ENCODE peak calls at places on chromosomes 5 and 9, in five cellular contexts. One of them, this sample, is unnamed.

GRCh38 chr9:995776-996175 is 19.3 kb downstream of the DMRT3 start:
- DNase-seq in NT2/D1: no peak
- DNase-seq in astrocyte of the spinal cord: peak
- DNase-seq in GM23338: no peak
- DNase-seq in AG10803: peak
- DNase-seq in this sample: peak

GRCh38 chr9:125438506-125439433 is 177.1 kb downstream of the GAPVD1 start:
- DNase-seq in NT2/D1: no peak
- DNase-seq in astrocyte of the spinal cord: no peak
- DNase-seq in GM23338: no peak
- DNase-seq in AG10803: no peak
- DNase-seq in this sample: no peak

GRCh38 chr5:149402291-149402690 is 23.2 kb upstream of the IL17B start:
- DNase-seq in NT2/D1: no peak
- DNase-seq in astrocyte of the spinal cord: no peak
- DNase-seq in GM23338: no peak
- DNase-seq in AG10803: no peak
- DNase-seq in this sample: no peak

GRCh38 chr9:33415152-33416038 is 13.0 kb upstream of the AQP7 start:
- DNase-seq in NT2/D1: peak
- DNase-seq in astrocyte of the spinal cord: peak
- DNase-seq in GM23338: peak
- DNase-seq in AG10803: no peak
- DNase-seq in this sample: peak

GRCh38 chr5:124245276-124245675 is 501.2 kb downstream of the ZNF608 start:
- DNase-seq in NT2/D1: no peak
- DNase-seq in astrocyte of the spinal cord: no peak
- DNase-seq in GM23338: no peak
- DNase-seq in AG10803: no peak
- DNase-seq in this sample: no peak

GRCh38 chr9:71285191-71285656 is 163.8 kb upstream of the TRPM3 start:
- DNase-seq in NT2/D1: peak
- DNase-seq in astrocyte of the spinal cord: peak
- DNase-seq in GM23338: peak
- DNase-seq in AG10803: peak
- DNase-seq in this sample: peak

GRCh38 chr9:113581865-113582697 is 118.6 kb downstream of the RGS3 start:
- DNase-seq in NT2/D1: no peak
- DNase-seq in astrocyte of the spinal cord: peak
- DNase-seq in GM23338: no peak
- DNase-seq in AG10803: peak
- DNase-seq in this sample: peak

GRCh38 chr5:1797109-1797800 is 2.4 kb downstream of the MRPL36 start:
- DNase-seq in NT2/D1: no peak
- DNase-seq in astrocyte of the spinal cord: no peak
- DNase-seq in GM23338: no peak
- DNase-seq in AG10803: no peak
- DNase-seq in this sample: no peak

GRCh38 chr9:6842584-6842947 is 84.8 kb downstream of the KDM4C start:
- DNase-seq in NT2/D1: no peak
- DNase-seq in astrocyte of the spinal cord: peak
- DNase-seq in GM23338: no peak
- DNase-seq in AG10803: peak
- DNase-seq in this sample: no peak

GRCh38 chr5:175572922-175573321 is 84.9 kb upstream of the HRH2 start:
- DNase-seq in NT2/D1: no peak
- DNase-seq in astrocyte of the spinal cord: peak
- DNase-seq in GM23338: no peak
- DNase-seq in AG10803: no peak
- DNase-seq in this sample: no peak

GRCh38 chr5:80002677-80003076 is 11.6 kb upstream of the MTX3 start:
- DNase-seq in NT2/D1: no peak
- DNase-seq in astrocyte of the spinal cord: no peak
- DNase-seq in GM23338: no peak
- DNase-seq in AG10803: no peak
- DNase-seq in this sample: no peak

GRCh38 chr5:10894445-10895054 is 133.5 kb upstream of the DAP start:
- DNase-seq in NT2/D1: no peak
- DNase-seq in astrocyte of the spinal cord: no peak
- DNase-seq in GM23338: no peak
- DNase-seq in AG10803: no peak
- DNase-seq in this sample: peak

GRCh38 chr9:136012651-136013050 is 51.5 kb upstream of the UBAC1 start:
- DNase-seq in NT2/D1: no peak
- DNase-seq in astrocyte of the spinal cord: peak
- DNase-seq in GM23338: no peak
- DNase-seq in AG10803: peak
- DNase-seq in this sample: peak

GRCh38 chr9:109176386-109176785 is 9.3 kb upstream of the FRRS1L start:
- DNase-seq in NT2/D1: no peak
- DNase-seq in astrocyte of the spinal cord: no peak
- DNase-seq in GM23338: no peak
- DNase-seq in AG10803: no peak
- DNase-seq in this sample: no peak

GRCh38 chr5:76947064-76947463 is 5.8 kb upstream of the CRHBP start:
- DNase-seq in NT2/D1: no peak
- DNase-seq in astrocyte of the spinal cord: no peak
- DNase-seq in GM23338: no peak
- DNase-seq in AG10803: no peak
- DNase-seq in this sample: no peak

GRCh38 chr9:112338561-112338960 is 5.1 kb upstream of the PTBP3 start:
- DNase-seq in NT2/D1: no peak
- DNase-seq in astrocyte of the spinal cord: peak
- DNase-seq in GM23338: no peak
- DNase-seq in AG10803: peak
- DNase-seq in this sample: peak

GRCh38 chr9:88574993-88575392 is 40.0 kb downstream of the NXNL2 start:
- DNase-seq in NT2/D1: no peak
- DNase-seq in astrocyte of the spinal cord: peak
- DNase-seq in GM23338: no peak
- DNase-seq in AG10803: peak
- DNase-seq in this sample: no peak

GRCh38 chr9:7756088-7756487 is 43.5 kb downstream of the DMAC1 start:
- DNase-seq in NT2/D1: no peak
- DNase-seq in astrocyte of the spinal cord: no peak
- DNase-seq in GM23338: no peak
- DNase-seq in AG10803: no peak
- DNase-seq in this sample: no peak

GRCh38 chr9:91162784-91163440 is 198.8 kb downstream of the AUH start:
- DNase-seq in NT2/D1: no peak
- DNase-seq in astrocyte of the spinal cord: no peak
- DNase-seq in GM23338: no peak
- DNase-seq in AG10803: peak
- DNase-seq in this sample: peak

GRCh38 chr5:65919773-65920172 is 6.6 kb upstream of the ERBIN start:
- DNase-seq in NT2/D1: no peak
- DNase-seq in astrocyte of the spinal cord: peak
- DNase-seq in GM23338: no peak
- DNase-seq in AG10803: peak
- DNase-seq in this sample: no peak

GRCh38 chr5:77168187-77168883 is 42.1 kb upstream of the PDE8B start:
- DNase-seq in NT2/D1: no peak
- DNase-seq in astrocyte of the spinal cord: no peak
- DNase-seq in GM23338: no peak
- DNase-seq in AG10803: peak
- DNase-seq in this sample: peak

GRCh38 chr5:172501708-172502379 is 47.5 kb upstream of the SH3PXD2B start:
- DNase-seq in NT2/D1: no peak
- DNase-seq in astrocyte of the spinal cord: no peak
- DNase-seq in GM23338: no peak
- DNase-seq in AG10803: no peak
- DNase-seq in this sample: no peak

GRCh38 chr5:123269851-123270250 is 153.4 kb downstream of the CEP120 start:
- DNase-seq in NT2/D1: no peak
- DNase-seq in astrocyte of the spinal cord: no peak
- DNase-seq in GM23338: no peak
- DNase-seq in AG10803: no peak
- DNase-seq in this sample: no peak

GRCh38 chr9:14343948-14344547 is 30.1 kb upstream of the NFIB start:
- DNase-seq in NT2/D1: no peak
- DNase-seq in astrocyte of the spinal cord: no peak
- DNase-seq in GM23338: peak
- DNase-seq in AG10803: no peak
- DNase-seq in this sample: peak

GRCh38 chr5:59496524-59497134 is 396.9 kb downstream of the PDE4D start:
- DNase-seq in NT2/D1: no peak
- DNase-seq in astrocyte of the spinal cord: no peak
- DNase-seq in GM23338: peak
- DNase-seq in AG10803: no peak
- DNase-seq in this sample: no peak

GRCh38 chr5:148179234-148179824 is 11.0 kb downstream of the SPINK14 start:
- DNase-seq in NT2/D1: peak
- DNase-seq in astrocyte of the spinal cord: peak
- DNase-seq in GM23338: peak
- DNase-seq in AG10803: peak
- DNase-seq in this sample: peak

GRCh38 chr9:128276574-128277270 is 646 bp downstream of the SWI5 start:
- DNase-seq in NT2/D1: no peak
- DNase-seq in astrocyte of the spinal cord: peak
- DNase-seq in GM23338: peak
- DNase-seq in AG10803: peak
- DNase-seq in this sample: peak

GRCh38 chr9:75903785-75904360 is 13.4 kb downstream of the PCSK5 start:
- DNase-seq in NT2/D1: no peak
- DNase-seq in astrocyte of the spinal cord: peak
- DNase-seq in GM23338: no peak
- DNase-seq in AG10803: no peak
- DNase-seq in this sample: no peak

GRCh38 chr5:1736889-1737711 is 62.5 kb downstream of the MRPL36 start:
- DNase-seq in NT2/D1: no peak
- DNase-seq in astrocyte of the spinal cord: no peak
- DNase-seq in GM23338: peak
- DNase-seq in AG10803: no peak
- DNase-seq in this sample: no peak

GRCh38 chr5:140569197-140569596 is 4.6 kb downstream of the SLC35A4 start:
- DNase-seq in NT2/D1: no peak
- DNase-seq in astrocyte of the spinal cord: no peak
- DNase-seq in GM23338: no peak
- DNase-seq in AG10803: no peak
- DNase-seq in this sample: no peak

GRCh38 chr9:136687721-136688223 is 515 bp upstream of the AGPAT2 start:
- DNase-seq in NT2/D1: no peak
- DNase-seq in astrocyte of the spinal cord: no peak
- DNase-seq in GM23338: no peak
- DNase-seq in AG10803: no peak
- DNase-seq in this sample: no peak

GRCh38 chr5:3594514-3595101 is 1.0 kb upstream of the IRX1 start:
- DNase-seq in NT2/D1: no peak
- DNase-seq in astrocyte of the spinal cord: peak
- DNase-seq in GM23338: peak
- DNase-seq in AG10803: peak
- DNase-seq in this sample: peak